ENCODE peak calls at places on chromosome 20, in seven cellular contexts. J is heart right ventricle, A is IMR-90, F is breast epithelium, U is H9, Q is uterus, V is fibroblast of lung. M is an unnamed sample.

GRCh38 chr20:23269954-23270353 is 80.6 kb upstream of the NXT1 start:
- DNase-seq in J (no peak), Q (no peak), V (no peak), A (no peak), F (no peak), U (no peak), M (no peak)

GRCh38 chr20:21090738-21091120 is 15.4 kb downstream of the LINC00237 start:
- DNase-seq in F (no peak), A (no peak), V (no peak), J (no peak), U (no peak), Q (no peak), M (no peak)

GRCh38 chr20:22723659-22724058 is 139.3 kb upstream of the FOXA2 start:
- DNase-seq in Q (no peak), U (no peak), J (no peak), F (no peak), V (no peak), A (no peak), M (no peak)

GRCh38 chr20:57662313-57663240 is 42.4 kb upstream of the ZBP1 start:
- DNase-seq in A (no peak), J (no peak), Q (peak; percentile 12), V (no peak), F (peak; percentile 15), U (peak; percentile 38), M (peak; percentile 11)

GRCh38 chr20:58702859-58703648 is 10.5 kb downstream of the NPEPL1 start:
- DNase-seq in V (no peak), J (no peak), U (no peak), A (no peak), Q (peak; percentile 8), F (no peak), M (no peak)

GRCh38 chr20:26134606-26135005 is 438.0 kb upstream of the ZNF337 start:
- DNase-seq in U (no peak), F (no peak), J (no peak), V (no peak), A (no peak), Q (no peak), M (no peak)

GRCh38 chr20:15700147-15700765 is 873.0 kb downstream of the KIF16B start:
- DNase-seq in F (no peak), A (no peak), V (no peak), U (no peak), Q (no peak), J (no peak), M (peak; percentile 55)

GRCh38 chr20:62387219-62387913 is 463 bp downstream of the RPS21 start:
- DNase-seq in V (no peak), Q (no peak), F (no peak), J (no peak), U (no peak), A (no peak), M (no peak)

GRCh38 chr20:37734228-37734980 is 40.6 kb downstream of the CTNNBL1 start:
- DNase-seq in V (peak; percentile 75), F (no peak), J (no peak), A (peak; percentile 38), U (no peak), Q (no peak), M (no peak)

GRCh38 chr20:57474816-57475215 is 50.1 kb downstream of the CTCFL start:
- DNase-seq in J (no peak), U (no peak), Q (no peak), V (no peak), A (no peak), F (no peak), M (no peak)

GRCh38 chr20:14925286-14925685 is 587.9 kb upstream of the FLRT3 start:
- DNase-seq in U (no peak), V (peak; percentile 25), F (no peak), J (no peak), Q (no peak), A (no peak), M (no peak)

GRCh38 chr20:32466739-32467505 is 108.8 kb downstream of the ASXL1 start:
- DNase-seq in F (no peak), A (no peak), Q (no peak), V (no peak), U (no peak), J (no peak), M (no peak)

GRCh38 chr20:48711696-48712464 is 115.9 kb downstream of the PREX1 start:
- DNase-seq in A (no peak), F (no peak), J (no peak), U (no peak), V (no peak), Q (no peak), M (no peak)

GRCh38 chr20:64083380-64084208 is 604 bp downstream of the LKAAEAR1 start:
- DNase-seq in J (peak; percentile 66), Q (peak; percentile 45), A (peak; percentile 67), F (peak; percentile 41), V (peak; percentile 79), U (peak; percentile 87), M (peak; percentile 94)

GRCh38 chr20:38883081-38883980 is 42.9 kb upstream of the FAM83D start:
- DNase-seq in V (peak; percentile 1), A (peak; percentile 2), J (peak; percentile 30), F (no peak), Q (no peak), U (no peak), M (peak; percentile 98)

GRCh38 chr20:58634121-58634817 is 16.8 kb upstream of the STX16 start:
- DNase-seq in A (peak; percentile 92), V (peak; percentile 71), Q (peak; percentile 60), J (no peak), F (no peak), U (no peak), M (no peak)

GRCh38 chr20:24789877-24790276 is 159.2 kb upstream of the CST7 start:
- DNase-seq in F (no peak), Q (no peak), U (no peak), V (no peak), A (no peak), J (no peak), M (no peak)

GRCh38 chr20:32603046-32603726 is 18.1 kb upstream of the NOL4L start:
- DNase-seq in V (no peak), U (no peak), F (no peak), Q (no peak), J (no peak), A (no peak), M (no peak)

GRCh38 chr20:58709013-58709702 is 16.6 kb downstream of the NPEPL1 start:
- DNase-seq in Q (peak; percentile 12), F (peak; percentile 10), V (no peak), A (no peak), J (no peak), U (no peak), M (no peak)

GRCh38 chr20:62814060-62814708 is 2.7 kb upstream of the COL9A3 start:
- DNase-seq in V (no peak), A (no peak), F (no peak), U (no peak), Q (no peak), J (no peak), M (peak; percentile 48)

GRCh38 chr20:16951876-16952275 is 203.7 kb downstream of the OTOR start:
- DNase-seq in V (no peak), U (no peak), A (no peak), J (no peak), F (no peak), Q (no peak), M (no peak)

GRCh38 chr20:3046677-3047462 is 1.0 kb downstream of the MRPS26 start:
- DNase-seq in V (peak; percentile 33), A (no peak), F (no peak), J (no peak), Q (no peak), U (peak; percentile 77), M (no peak)

GRCh38 chr20:13289031-13289430 is 68.0 kb downstream of the ISM1 start:
- DNase-seq in V (no peak), A (no peak), Q (no peak), U (no peak), J (no peak), F (no peak), M (no peak)

GRCh38 chr20:38213607-38213940 is 47.0 kb downstream of the KIAA1755 start:
- DNase-seq in A (no peak), U (no peak), V (no peak), F (no peak), Q (no peak), J (no peak), M (no peak)

GRCh38 chr20:4135385-4136077 is 120.2 kb upstream of the RNF24 start:
- DNase-seq in U (peak; percentile 52), J (no peak), V (peak; percentile 99), Q (peak; percentile 40), A (peak; percentile 99), F (no peak), M (no peak)

GRCh38 chr20:5660346-5660745 is 89.9 kb upstream of the SHLD1 start:
- DNase-seq in U (no peak), A (peak; percentile 44), F (no peak), V (no peak), Q (no peak), J (no peak), M (no peak)
- H3K4me1 ChIP-seq in U (no peaks in the 10 kb centered on the region), A (peaks cover 21% of the 10 kb centered on the region), F (peaks cover 8% of the 10 kb centered on the region), V (peaks cover 3% of the 10 kb centered on the region), Q (peaks cover 5% of the 10 kb centered on the region), J (peaks cover 27% of the 10 kb centered on the region), M (no peaks in the 10 kb centered on the region)

GRCh38 chr20:19095762-19096161 is 116.7 kb upstream of the SLC24A3 start:
- DNase-seq in F (no peak), V (no peak), J (no peak), U (peak; percentile 70), A (no peak), Q (no peak), M (no peak)
- TF ChIP-seq CTCF in F (no peak), V (no peak), J (no peak), U (no peak), A (no peak), Q (no peak), M (no peak)

GRCh38 chr20:36523341-36523740 is 18.0 kb upstream of the MYL9 start:
- DNase-seq in F (no peak), U (no peak), Q (no peak), J (no peak), A (peak; percentile 33), V (no peak), M (no peak)

GRCh38 chr20:36519012-36519719 is 22.2 kb upstream of the MYL9 start:
- DNase-seq in J (no peak), Q (no peak), V (no peak), F (no peak), U (no peak), A (no peak), M (no peak)

GRCh38 chr20:36519944-36520343 is 21.4 kb upstream of the MYL9 start:
- DNase-seq in U (no peak), Q (no peak), J (no peak), V (peak; percentile 33), A (peak; percentile 26), F (no peak), M (no peak)

GRCh38 chr20:36525620-36526365 is 15.5 kb upstream of the MYL9 start:
- DNase-seq in V (no peak), A (no peak), U (no peak), J (no peak), Q (no peak), F (no peak), M (no peak)

GRCh38 chr20:36521526-36521925 is 19.8 kb upstream of the MYL9 start:
- DNase-seq in F (no peak), J (no peak), U (no peak), V (no peak), A (no peak), Q (no peak), M (no peak)
- H3K4me1 ChIP-seq in F (no peaks in the 10 kb centered on the region), J (no peaks in the 10 kb centered on the region), U (no peaks in the 10 kb centered on the region), V (no peaks in the 10 kb centered on the region), A (peaks cover 3% of the 10 kb centered on the region), Q (no peaks in the 10 kb centered on the region), M (no peaks in the 10 kb centered on the region)

DNA sequence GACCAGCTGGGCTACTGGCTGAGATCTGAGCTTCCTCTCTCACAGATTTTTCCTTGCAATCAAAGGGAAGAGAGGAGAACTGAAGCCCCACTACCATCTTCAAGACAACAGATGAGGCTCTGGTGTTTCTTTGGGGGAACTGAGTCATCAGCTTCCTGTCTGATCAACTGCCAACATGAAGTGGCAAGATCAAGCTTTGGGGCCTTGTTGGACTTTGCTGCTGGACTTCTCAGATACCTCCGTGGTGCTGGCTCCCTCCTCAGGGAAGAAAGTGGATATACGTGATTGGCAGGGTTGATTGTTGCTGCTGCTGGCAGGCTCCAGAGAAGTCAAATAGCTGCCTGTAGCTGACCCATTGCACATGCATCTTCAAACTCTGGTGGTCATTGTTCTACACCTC is 3.6 kb upstream of the TOX2 start:
- DNase-seq in U (no peak), V (peak; percentile 80), Q (no peak), A (peak; percentile 82), J (no peak), F (no peak), M (no peak)
- TF ChIP-seq CTCF in U (peak; percentile 30), V (peak; percentile 36), Q (no peak), A (peak; percentile 46), J (no peak), F (no peak), M (no peak)